ENCODE peak calls at places on chromosomes 7 and 10, in nine cellular contexts. One of them, this sample, is unnamed.

GRCh38 chr10:110680473-110681020 is 36.4 kb downstream of the RBM20 start:
- DNase-seq in cardiac muscle cell: no peak
- DNase-seq in PC-9: no peak
- DNase-seq in kidney epithelial cell: no peak
- DNase-seq in heart left ventricle: no peak
- DNase-seq in GM23338: no peak
- DNase-seq in colonic mucosa: no peak
- DNase-seq in HCT116: no peak
- DNase-seq in foreskin fibroblast: no peak
- DNase-seq in this sample: no peak

GRCh38 chr10:97915346-97915745 is 65.7 kb downstream of the GOLGA7B start:
- DNase-seq in cardiac muscle cell: no peak
- DNase-seq in PC-9: no peak
- DNase-seq in kidney epithelial cell: no peak
- DNase-seq in heart left ventricle: no peak
- DNase-seq in GM23338: no peak
- DNase-seq in colonic mucosa: no peak
- DNase-seq in HCT116: no peak
- DNase-seq in foreskin fibroblast: no peak
- DNase-seq in this sample: no peak

GRCh38 chr10:34184901-34185386 is 630.2 kb downstream of the PARD3 start:
- DNase-seq in cardiac muscle cell: no peak
- DNase-seq in PC-9: peak; percentile 46
- DNase-seq in kidney epithelial cell: no peak
- DNase-seq in heart left ventricle: no peak
- DNase-seq in GM23338: no peak
- DNase-seq in colonic mucosa: no peak
- DNase-seq in HCT116: no peak
- DNase-seq in foreskin fibroblast: no peak
- DNase-seq in this sample: no peak

GRCh38 chr7:39554583-39555140 is 11.5 kb upstream of the YAE1 start:
- DNase-seq in cardiac muscle cell: peak; percentile 16
- DNase-seq in PC-9: no peak
- DNase-seq in kidney epithelial cell: no peak
- DNase-seq in heart left ventricle: no peak
- DNase-seq in GM23338: no peak
- DNase-seq in colonic mucosa: no peak
- DNase-seq in HCT116: no peak
- DNase-seq in foreskin fibroblast: peak; percentile 52
- DNase-seq in this sample: no peak

GRCh38 chr7:1639071-1639470 is 31.0 kb upstream of the ELFN1 start:
- DNase-seq in cardiac muscle cell: no peak
- DNase-seq in PC-9: no peak
- DNase-seq in kidney epithelial cell: no peak
- DNase-seq in heart left ventricle: no peak
- DNase-seq in GM23338: no peak
- DNase-seq in colonic mucosa: no peak
- DNase-seq in HCT116: no peak
- DNase-seq in foreskin fibroblast: no peak
- DNase-seq in this sample: no peak

GRCh38 chr10:98261436-98262277 is 6.3 kb downstream of the LOXL4 start:
- DNase-seq in cardiac muscle cell: no peak
- DNase-seq in PC-9: no peak
- DNase-seq in kidney epithelial cell: no peak
- DNase-seq in heart left ventricle: no peak
- DNase-seq in GM23338: no peak
- DNase-seq in colonic mucosa: no peak
- DNase-seq in HCT116: no peak
- DNase-seq in foreskin fibroblast: no peak
- DNase-seq in this sample: no peak

GRCh38 chr7:41465571-41465970 is 237.3 kb downstream of the INHBA start:
- DNase-seq in cardiac muscle cell: no peak
- DNase-seq in PC-9: no peak
- DNase-seq in kidney epithelial cell: no peak
- DNase-seq in heart left ventricle: no peak
- DNase-seq in GM23338: no peak
- DNase-seq in colonic mucosa: no peak
- DNase-seq in HCT116: no peak
- DNase-seq in foreskin fibroblast: no peak
- DNase-seq in this sample: no peak

GRCh38 chr10:116274141-116274861 is 1.3 kb upstream of the GFRA1 start:
- DNase-seq in cardiac muscle cell: no peak
- DNase-seq in PC-9: no peak
- DNase-seq in kidney epithelial cell: no peak
- DNase-seq in heart left ventricle: no peak
- DNase-seq in GM23338: peak; percentile 56
- DNase-seq in colonic mucosa: no peak
- DNase-seq in HCT116: no peak
- DNase-seq in foreskin fibroblast: peak; percentile 51
- DNase-seq in this sample: no peak

GRCh38 chr7:2242541-2243482 is 786 bp downstream of the NUDT1 start:
- DNase-seq in cardiac muscle cell: no peak
- DNase-seq in PC-9: peak; percentile 56
- DNase-seq in kidney epithelial cell: no peak
- DNase-seq in heart left ventricle: no peak
- DNase-seq in GM23338: peak; percentile 61
- DNase-seq in colonic mucosa: peak; percentile 56
- DNase-seq in HCT116: no peak
- DNase-seq in foreskin fibroblast: peak; percentile 50
- DNase-seq in this sample: no peak

DNA sequence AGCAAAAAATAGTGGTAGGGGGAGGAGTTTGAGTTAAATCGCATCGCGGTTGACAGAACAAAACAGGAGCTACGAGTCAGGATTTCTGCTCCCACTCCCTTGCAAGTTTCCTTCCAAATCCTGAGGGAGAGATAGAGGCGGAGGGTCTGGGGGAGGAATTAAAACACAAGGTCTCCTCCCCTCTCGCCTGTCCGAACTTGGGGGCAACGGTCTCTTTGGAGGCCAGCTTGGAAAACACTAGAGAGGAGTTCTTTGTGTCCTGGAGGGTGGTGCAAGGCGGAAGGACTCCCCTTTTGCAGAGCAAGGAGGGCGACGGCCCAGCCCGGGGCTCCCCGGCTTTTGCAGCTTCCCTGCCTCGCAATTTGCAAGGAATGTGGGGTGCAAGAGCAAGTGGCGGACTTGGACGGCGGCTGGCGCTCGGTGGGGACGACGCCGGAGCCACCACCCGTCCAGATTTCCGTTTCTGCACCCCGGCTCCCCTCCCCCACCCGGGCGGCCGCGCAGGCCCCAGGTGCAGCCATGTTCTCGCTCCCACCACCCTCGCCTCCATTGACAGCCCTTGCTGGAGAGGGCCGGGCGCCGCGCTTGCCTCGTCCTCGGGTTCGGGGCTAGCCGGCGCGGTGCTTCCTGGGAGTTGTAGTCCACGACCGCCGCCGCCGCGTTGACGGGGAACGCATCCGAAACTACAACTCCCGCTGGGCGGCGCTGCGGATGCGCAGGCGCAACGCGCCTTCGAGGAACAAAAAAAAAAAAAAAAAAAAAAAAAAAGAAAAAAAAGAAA is 417 bp upstream of the GTF2I start:
- DNase-seq in cardiac muscle cell: peak; percentile 99
- DNase-seq in PC-9: peak; percentile 86
- DNase-seq in kidney epithelial cell: peak; percentile 63
- DNase-seq in heart left ventricle: peak; percentile 99
- DNase-seq in GM23338: peak; percentile 99
- DNase-seq in colonic mucosa: peak; percentile 98
- DNase-seq in HCT116: peak; percentile 92
- DNase-seq in foreskin fibroblast: peak; percentile 99
- DNase-seq in this sample: peak; percentile 88
- TF ChIP-seq CTCF in cardiac muscle cell: peak; percentile 14
- TF ChIP-seq CTCF in PC-9: peak; percentile 27
- TF ChIP-seq CTCF in kidney epithelial cell: peak; percentile 15
- TF ChIP-seq CTCF in heart left ventricle: no peak
- TF ChIP-seq CTCF in GM23338: no peak
- TF ChIP-seq CTCF in colonic mucosa: no peak
- TF ChIP-seq CTCF in HCT116: no peak
- TF ChIP-seq CTCF in foreskin fibroblast: peak; percentile 22
- TF ChIP-seq CTCF in this sample: no peak

DNA sequence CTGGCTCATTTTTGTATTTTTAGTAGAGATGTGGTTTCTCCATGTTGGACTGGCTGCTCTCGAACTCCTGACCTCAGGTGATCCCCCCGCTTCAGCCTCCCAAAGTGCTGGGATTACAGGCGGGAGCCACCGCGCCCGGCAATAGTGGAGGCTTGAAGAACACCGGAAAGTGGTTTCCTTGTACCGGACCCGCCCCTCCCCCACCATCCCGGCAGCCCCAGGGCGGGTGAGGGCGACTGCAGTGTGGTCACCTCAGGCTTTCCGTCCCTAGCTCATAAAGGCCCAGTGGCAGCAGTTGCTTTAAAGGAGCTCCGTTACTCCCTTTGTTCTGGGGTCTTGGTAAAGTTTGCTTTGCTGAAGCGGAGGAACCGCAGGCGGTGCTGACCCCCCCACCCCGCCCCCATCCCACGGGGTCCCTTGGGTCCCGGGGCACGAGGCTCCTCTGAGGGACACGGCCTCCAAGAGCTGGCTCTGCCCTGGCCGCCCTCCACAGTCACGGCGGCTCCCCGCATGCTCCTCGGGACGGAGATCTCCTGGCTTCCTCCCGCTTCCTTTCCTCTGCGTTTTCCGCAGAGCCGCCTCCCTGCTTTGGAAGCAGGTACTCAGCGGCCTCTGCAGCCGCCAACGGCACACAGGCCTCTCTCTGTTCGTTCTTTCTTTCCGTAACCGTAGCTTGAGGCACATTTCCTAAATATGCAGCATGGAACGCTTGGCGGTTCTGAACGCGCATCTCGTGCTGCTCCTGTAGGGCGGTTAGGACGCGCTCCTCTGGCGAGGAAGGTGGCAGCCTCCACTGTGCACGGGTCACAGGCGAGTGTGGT is 77.3 kb downstream of the DNAJB6 start:
- DNase-seq in cardiac muscle cell: no peak
- DNase-seq in PC-9: no peak
- DNase-seq in kidney epithelial cell: no peak
- DNase-seq in heart left ventricle: no peak
- DNase-seq in GM23338: no peak
- DNase-seq in colonic mucosa: no peak
- DNase-seq in HCT116: no peak
- DNase-seq in foreskin fibroblast: no peak
- DNase-seq in this sample: no peak
- H3K4me3 ChIP-seq in cardiac muscle cell: no peak overlapping the region
- H3K4me3 ChIP-seq in PC-9: no peak overlapping the region
- H3K4me3 ChIP-seq in kidney epithelial cell: no peak overlapping the region
- H3K4me3 ChIP-seq in heart left ventricle: no peak overlapping the region
- H3K4me3 ChIP-seq in GM23338: no peak overlapping the region
- H3K4me3 ChIP-seq in colonic mucosa: no peak overlapping the region
- H3K4me3 ChIP-seq in HCT116: no peak overlapping the region
- H3K4me3 ChIP-seq in foreskin fibroblast: no peak overlapping the region
- H3K4me3 ChIP-seq in this sample: no peak overlapping the region

GRCh38 chr10:88401671-88402347 is 181.3 kb downstream of the RNLS start:
- DNase-seq in cardiac muscle cell: peak; percentile 60
- DNase-seq in PC-9: no peak
- DNase-seq in kidney epithelial cell: no peak
- DNase-seq in heart left ventricle: no peak
- DNase-seq in GM23338: peak; percentile 19
- DNase-seq in colonic mucosa: no peak
- DNase-seq in HCT116: no peak
- DNase-seq in foreskin fibroblast: peak; percentile 59
- DNase-seq in this sample: no peak
- TF ChIP-seq CTCF in cardiac muscle cell: peak; percentile 50
- TF ChIP-seq CTCF in PC-9: peak; percentile 36
- TF ChIP-seq CTCF in kidney epithelial cell: peak; percentile 49
- TF ChIP-seq CTCF in heart left ventricle: peak; percentile 7
- TF ChIP-seq CTCF in GM23338: peak; percentile 36
- TF ChIP-seq CTCF in colonic mucosa: no peak
- TF ChIP-seq CTCF in HCT116: peak; percentile 49
- TF ChIP-seq CTCF in foreskin fibroblast: peak; percentile 34
- TF ChIP-seq CTCF in this sample: peak; percentile 18

GRCh38 chr7:154767821-154768415 is 235.0 kb downstream of the PAXIP1 start:
- DNase-seq in cardiac muscle cell: no peak
- DNase-seq in PC-9: no peak
- DNase-seq in kidney epithelial cell: no peak
- DNase-seq in heart left ventricle: no peak
- DNase-seq in GM23338: no peak
- DNase-seq in colonic mucosa: no peak
- DNase-seq in HCT116: no peak
- DNase-seq in foreskin fibroblast: no peak
- DNase-seq in this sample: no peak

GRCh38 chr7:154769011-154769410 is 233.9 kb downstream of the PAXIP1 start:
- DNase-seq in cardiac muscle cell: no peak
- DNase-seq in PC-9: no peak
- DNase-seq in kidney epithelial cell: no peak
- DNase-seq in heart left ventricle: no peak
- DNase-seq in GM23338: no peak
- DNase-seq in colonic mucosa: no peak
- DNase-seq in HCT116: no peak
- DNase-seq in foreskin fibroblast: no peak
- DNase-seq in this sample: no peak

GRCh38 chr7:154767194-154767593 is 235.7 kb downstream of the PAXIP1 start:
- DNase-seq in cardiac muscle cell: no peak
- DNase-seq in PC-9: no peak
- DNase-seq in kidney epithelial cell: peak; percentile 79
- DNase-seq in heart left ventricle: no peak
- DNase-seq in GM23338: no peak
- DNase-seq in colonic mucosa: no peak
- DNase-seq in HCT116: no peak
- DNase-seq in foreskin fibroblast: no peak
- DNase-seq in this sample: no peak

GRCh38 chr7:154769527-154769926 is 233.4 kb downstream of the PAXIP1 start:
- DNase-seq in cardiac muscle cell: no peak
- DNase-seq in PC-9: no peak
- DNase-seq in kidney epithelial cell: peak; percentile 28
- DNase-seq in heart left ventricle: no peak
- DNase-seq in GM23338: no peak
- DNase-seq in colonic mucosa: no peak
- DNase-seq in HCT116: no peak
- DNase-seq in foreskin fibroblast: no peak
- DNase-seq in this sample: no peak

DNA sequence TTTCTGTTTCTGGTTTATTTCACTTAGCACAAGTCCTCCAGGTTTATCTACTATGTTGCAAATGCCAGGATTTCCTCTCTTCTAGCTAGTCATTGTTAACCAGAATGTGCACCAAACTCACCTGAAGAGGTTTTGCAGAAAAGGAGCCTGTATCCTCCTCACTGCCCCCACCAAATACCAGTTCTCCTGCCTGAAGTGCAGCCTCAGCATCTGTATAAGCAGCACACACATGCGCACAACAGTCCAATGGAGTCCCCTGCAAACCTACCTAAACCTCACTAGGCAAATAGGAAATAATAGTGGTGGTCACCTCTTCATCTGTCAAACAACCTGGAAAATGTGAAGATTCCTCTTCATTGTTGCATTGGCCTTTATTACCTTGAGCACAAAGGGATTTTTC is 237.8 kb downstream of the PAXIP1 start:
- DNase-seq in cardiac muscle cell: no peak
- DNase-seq in PC-9: no peak
- DNase-seq in kidney epithelial cell: no peak
- DNase-seq in heart left ventricle: no peak
- DNase-seq in GM23338: no peak
- DNase-seq in colonic mucosa: no peak
- DNase-seq in HCT116: no peak
- DNase-seq in foreskin fibroblast: no peak
- DNase-seq in this sample: no peak
- H3K4me3 ChIP-seq in cardiac muscle cell: no peak overlapping the region
- H3K4me3 ChIP-seq in PC-9: no peak overlapping the region
- H3K4me3 ChIP-seq in kidney epithelial cell: no peak overlapping the region
- H3K4me3 ChIP-seq in heart left ventricle: no peak overlapping the region
- H3K4me3 ChIP-seq in GM23338: no peak overlapping the region
- H3K4me3 ChIP-seq in colonic mucosa: no peak overlapping the region
- H3K4me3 ChIP-seq in HCT116: no peak overlapping the region
- H3K4me3 ChIP-seq in foreskin fibroblast: no peak overlapping the region
- H3K4me3 ChIP-seq in this sample: no peak overlapping the region